ENCODE peak calls at places on chromosomes 2 and 18, in ten cellular contexts. Y is left ventricle myocardium superior; C is activated CD8-positive, alpha-beta memory T cell treated with anti-CD3 and anti-CD28 coated beads for 4 hours; B is K562; Z is RWPE1; N is stomach; E is BJ; H is occipital lobe; Q is neuronal stem cell; U is stimulated activated CD4-positive, alpha-beta T cell treated with anti-CD3 and anti-CD28 coated beads, Interleukin-4, amount 100 ng/mL, for 1 hour. O is an unnamed sample.
A peak's percentile ranks its signal among the peaks of the same experiment; 100 is the strongest.

GRCh38 chr2:239939736-239940483 is 85.2 kb downstream of the NDUFA10 start:
- DNase-seq in Y (peak; percentile 82), C (no peak), B (no peak), Z (no peak), N (peak; percentile 15), E (no peak), H (no peak), Q (no peak), U (no peak), O (peak; percentile 29)

GRCh38 chr2:37282746-37283145 is 41.9 kb downstream of the PRKD3 start:
- DNase-seq in Y (no peak), C (no peak), B (no peak), Z (no peak), N (no peak), E (no peak), H (no peak), Q (no peak), U (no peak), O (no peak)

GRCh38 chr2:24009680-24010476 is at the start of gene MFSD2B:
- DNase-seq in Y (no peak), C (no peak), B (peak; percentile 74), Z (no peak), N (no peak), E (no peak), H (no peak), Q (peak; percentile 9), U (no peak), O (no peak)

GRCh38 chr2:68098398-68098797 is 35.6 kb upstream of the C1D start:
- DNase-seq in Y (no peak), C (no peak), B (no peak), Z (no peak), N (no peak), E (no peak), H (no peak), Q (no peak), U (no peak), O (no peak)

GRCh38 chr2:149427371-149427770 is 97.0 kb downstream of the LYPD6 start:
- DNase-seq in Y (no peak), C (no peak), B (no peak), Z (no peak), N (no peak), E (no peak), H (no peak), Q (no peak), U (no peak), O (no peak)

GRCh38 chr2:13682878-13683277 is 949.6 kb upstream of the LRATD1 start:
- DNase-seq in Y (no peak), C (no peak), B (no peak), Z (no peak), N (peak; percentile 77), E (no peak), H (no peak), Q (no peak), U (no peak), O (peak; percentile 3)

GRCh38 chr2:237075749-237076599 is 9.7 kb upstream of the COPS8 start:
- DNase-seq in Y (no peak), C (no peak), B (no peak), Z (no peak), N (peak; percentile 34), E (no peak), H (no peak), Q (no peak), U (no peak), O (no peak)

GRCh38 chr2:119088416-119088815 is 70.1 kb downstream of the C1QL2 start:
- DNase-seq in Y (no peak), C (no peak), B (no peak), Z (no peak), N (no peak), E (no peak), H (no peak), Q (no peak), U (no peak), O (no peak)

GRCh38 chr2:171390941-171391516 is 42.8 kb downstream of the METTL8 start:
- DNase-seq in Y (no peak), C (no peak), B (no peak), Z (no peak), N (no peak), E (peak; percentile 50), H (no peak), Q (no peak), U (no peak), O (no peak)

GRCh38 chr2:39164089-39164488 is 43.2 kb upstream of the SOS1 start:
- DNase-seq in Y (no peak), C (no peak), B (no peak), Z (no peak), N (no peak), E (no peak), H (no peak), Q (no peak), U (no peak), O (no peak)

GRCh38 chr2:205769879-205770278 is 87.6 kb downstream of the NRP2 start:
- DNase-seq in Y (no peak), C (no peak), B (no peak), Z (no peak), N (peak; percentile 44), E (no peak), H (no peak), Q (no peak), U (no peak), O (no peak)

GRCh38 chr2:212328129-212328528 is 210.5 kb downstream of the ERBB4 start:
- DNase-seq in Y (no peak), C (no peak), B (no peak), Z (no peak), N (no peak), E (no peak), H (no peak), Q (no peak), U (no peak), O (no peak)

GRCh38 chr18:56973487-56973886 is 173.4 kb upstream of the BOD1L2 start:
- DNase-seq in Y (no peak), C (no peak), B (no peak), Z (no peak), N (no peak), E (no peak), H (no peak), Q (no peak), U (no peak), O (no peak)

GRCh38 chr2:164677733-164678132 is 56.5 kb upstream of the GRB14 start:
- DNase-seq in Y (no peak), C (no peak), B (no peak), Z (no peak), N (no peak), E (no peak), H (no peak), Q (no peak), U (no peak), O (no peak)

GRCh38 chr2:118224888-118225264 is 136.6 kb downstream of the INSIG2 start:
- DNase-seq in Y (no peak), C (no peak), B (no peak), Z (no peak), N (no peak), E (no peak), H (no peak), Q (no peak), U (no peak), O (no peak)

GRCh38 chr2:223587301-223587700 is 14.9 kb downstream of the SCG2 start:
- DNase-seq in Y (no peak), C (no peak), B (no peak), Z (no peak), N (no peak), E (no peak), H (no peak), Q (no peak), U (no peak), O (no peak)

GRCh38 chr2:100876231-100876860 is 56.4 kb downstream of the NPAS2 start:
- DNase-seq in Y (no peak), C (no peak), B (no peak), Z (no peak), N (no peak), E (no peak), H (no peak), Q (no peak), U (no peak), O (no peak)

GRCh38 chr2:67544286-67544685 is 147.2 kb downstream of the ETAA1 start:
- DNase-seq in Y (no peak), C (no peak), B (no peak), Z (no peak), N (no peak), E (no peak), H (peak; percentile 14), Q (no peak), U (no peak), O (peak; percentile 62)

GRCh38 chr2:205702576-205702975 is 20.3 kb downstream of the NRP2 start:
- DNase-seq in Y (no peak), C (no peak), B (no peak), Z (peak; percentile 29), N (no peak), E (no peak), H (no peak), Q (no peak), U (no peak), O (no peak)

O was measured in dorsolateral prefrontal cortex.